ENCODE peak calls at places on chromosomes 1 and 21, in six cellular contexts. X is endothelial cell of umbilical vein, R is Peyer's patch, G is vagina, F is ovary, J is GM12891. I is an unnamed sample.
A peak's percentile ranks its signal among the peaks of the same experiment; 100 is the strongest.

GRCh38 chr1:30730351-30731108 is 7.1 kb upstream of the MATN1 start:
- DNase-seq in G (no peak), X (no peak), F (no peak), R (peak; percentile 79), J (no peak), I (no peak)

GRCh38 chr21:34027727-34028461 is 45.5 kb upstream of the MRPS6 start:
- DNase-seq in G (no peak), X (no peak), F (no peak), R (no peak), J (no peak), I (no peak)

GRCh38 chr21:26119906-26120305 is 50.7 kb downstream of the APP start:
- DNase-seq in X (no peak), R (no peak), J (no peak), F (no peak), G (no peak), I (no peak)

GRCh38 chr1:22537441-22538139 is 25.7 kb upstream of the EPHA8 start:
- DNase-seq in G (no peak), X (no peak), R (no peak), F (no peak), J (no peak), I (no peak)

GRCh38 chr1:218584418-218585155 is 239.5 kb downstream of the TGFB2 start:
- DNase-seq in X (no peak), J (no peak), G (no peak), F (no peak), R (no peak), I (no peak)

GRCh38 chr1:117607471-117607870 is 1.6 kb downstream of the TENT5C start:
- DNase-seq in G (no peak), X (no peak), R (peak; percentile 85), J (no peak), F (no peak), I (peak; percentile 69)

GRCh38 chr1:36876990-36877389 is 157.3 kb downstream of the GRIK3 start:
- DNase-seq in R (no peak), J (no peak), F (no peak), X (no peak), G (peak; percentile 58), I (no peak)

GRCh38 chr1:181497870-181498269 is 14.6 kb downstream of the CACNA1E start:
- DNase-seq in R (no peak), J (no peak), F (no peak), G (no peak), X (no peak), I (no peak)

GRCh38 chr1:230826166-230826875 is 42.0 kb downstream of the C1orf198 start:
- DNase-seq in R (no peak), X (no peak), F (no peak), G (no peak), J (no peak), I (no peak)

GRCh38 chr21:43766734-43767497 is 9.2 kb downstream of the CSTB start:
- DNase-seq in F (peak; percentile 73), J (no peak), G (no peak), X (no peak), R (no peak), I (no peak)

GRCh38 chr1:242827538-242827937 is 303.0 kb upstream of the PLD5 start:
- DNase-seq in G (no peak), F (no peak), R (no peak), X (no peak), J (no peak), I (peak; percentile 30)

GRCh38 chr1:45254490-45254889 is 48.1 kb upstream of the ZSWIM5 start:
- DNase-seq in X (no peak), J (no peak), F (no peak), G (no peak), R (no peak), I (no peak)

GRCh38 chr1:45260244-45260643 is 53.8 kb upstream of the ZSWIM5 start:
- DNase-seq in R (no peak), X (peak; percentile 67), G (no peak), F (no peak), J (no peak), I (no peak)

GRCh38 chr1:45263132-45263531 is 56.7 kb upstream of the ZSWIM5 start:
- DNase-seq in X (peak; percentile 57), F (no peak), J (no peak), G (no peak), R (no peak), I (no peak)

GRCh38 chr1:45258059-45258650 is 51.8 kb upstream of the ZSWIM5 start:
- DNase-seq in G (no peak), X (no peak), J (no peak), F (no peak), R (no peak), I (peak; percentile 8)

GRCh38 chr1:45259053-45259452 is 52.6 kb upstream of the ZSWIM5 start:
- DNase-seq in X (no peak), F (no peak), J (no peak), R (no peak), G (no peak), I (no peak)
- TF ChIP-seq POLR2A in X (no peak), F (no peak), J (no peak), R (no peak), G (no peak), I (no peak)

DNA sequence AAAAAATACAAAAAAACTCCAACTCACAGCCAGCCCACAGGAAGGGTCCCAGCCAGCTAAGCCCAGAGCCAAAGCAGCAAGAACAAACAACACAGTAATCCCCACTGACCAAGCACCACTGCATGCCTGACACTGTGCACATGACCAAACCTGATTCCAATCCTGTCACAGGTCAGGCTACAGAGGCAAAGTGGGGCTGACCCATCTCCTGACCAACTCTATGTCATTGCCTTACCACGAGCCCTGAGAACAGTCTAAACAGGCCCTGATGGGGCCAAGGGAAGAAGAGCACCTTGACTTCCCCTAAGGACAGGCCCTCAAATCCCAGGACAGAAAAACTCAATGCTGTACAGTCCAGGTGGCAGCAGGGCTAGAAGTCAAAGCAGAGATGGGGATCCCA is 2.4 kb downstream of the LSS start:
- DNase-seq in R (peak; percentile 32), X (no peak), J (no peak), G (no peak), F (no peak), I (no peak)
- TF ChIP-seq POLR2A in R (no peak), X (no peak), J (no peak), G (no peak), F (no peak), I (no peak)

GRCh38 chr1:8516278-8516777 is 198.4 kb downstream of the SLC45A1 start:
- DNase-seq in F (no peak), X (no peak), G (no peak), R (no peak), J (no peak), I (no peak)
- TF ChIP-seq POLR2A in F (no peak), X (no peak), G (no peak), R (no peak), J (no peak), I (no peak)

GRCh38 chr1:161046574-161047167 is 894 bp upstream of the USF1 start:
- DNase-seq in R (no peak), F (no peak), X (no peak), G (no peak), J (no peak), I (no peak)

GRCh38 chr1:161044535-161044907 is 1.3 kb downstream of the USF1 start:
- DNase-seq in J (no peak), X (no peak), R (no peak), F (no peak), G (no peak), I (peak; percentile 49)

GRCh38 chr1:161044908-161045748 is 649 bp downstream of the USF1 start:
- DNase-seq in X (peak; percentile 72), J (no peak), F (peak; percentile 46), R (peak; percentile 93), G (no peak), I (peak; percentile 83)

GRCh38 chr1:161047436-161048420 is 2.0 kb upstream of the USF1 start:
- DNase-seq in J (no peak), G (no peak), X (no peak), F (no peak), R (no peak), I (no peak)

DNA sequence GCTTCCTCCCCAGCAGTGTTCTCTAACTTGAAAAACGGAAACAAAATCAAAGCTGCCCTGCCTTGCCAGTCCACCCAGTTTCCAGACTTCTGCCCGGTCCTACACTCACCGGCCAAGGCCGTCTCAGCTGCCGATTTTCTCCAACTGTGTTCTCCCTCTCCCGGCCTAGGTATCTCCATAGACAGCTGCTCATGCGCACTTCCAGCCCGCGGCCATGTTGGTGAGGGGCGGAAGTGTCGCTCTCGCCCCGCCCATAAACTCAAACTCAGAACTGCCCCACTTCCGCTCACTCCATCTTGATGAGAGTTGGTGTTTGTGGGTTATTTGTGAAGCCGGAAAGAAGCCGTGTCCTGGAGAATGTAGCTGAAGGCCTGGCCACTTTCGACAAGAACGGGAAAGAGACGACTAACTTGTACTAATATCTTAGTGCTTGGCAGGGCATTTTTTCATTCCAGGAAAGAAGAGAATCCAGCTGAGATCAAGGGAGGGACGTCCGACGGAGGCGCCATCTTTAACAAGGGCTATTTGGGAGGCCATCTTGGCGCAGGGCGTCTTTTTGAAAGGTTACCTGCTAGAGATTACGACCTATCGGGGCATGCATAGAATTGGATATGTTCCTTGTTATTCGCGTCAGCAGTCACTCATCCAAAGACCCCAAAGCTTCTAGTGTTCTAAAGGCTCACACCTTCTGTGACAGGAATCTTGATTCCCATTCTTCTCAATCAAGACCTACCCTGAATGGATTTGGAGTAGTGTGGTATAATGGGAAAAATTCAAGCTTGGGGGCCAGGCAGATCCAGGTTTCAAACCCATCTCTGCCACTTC is at the start of gene USF1:
- DNase-seq in F (peak; percentile 95), R (peak; percentile 97), J (peak; percentile 75), G (peak; percentile 96), X (peak; percentile 98), I (peak; percentile 98)
- TF ChIP-seq POLR2A in F (peak; percentile 74), R (peak; percentile 64), J (peak; percentile 90), G (no peak), X (peak; percentile 76), I (peak; percentile 96)

GRCh38 chr1:203197625-203198024 is 11.1 kb upstream of the CHI3L1 start:
- DNase-seq in F (no peak), R (peak; percentile 11), X (no peak), J (no peak), G (no peak), I (no peak)

GRCh38 chr1:203199002-203199401 is 12.5 kb upstream of the CHI3L1 start:
- DNase-seq in G (no peak), X (no peak), F (no peak), R (no peak), J (no peak), I (no peak)

GRCh38 chr1:203200059-203200553 is 13.6 kb upstream of the CHI3L1 start:
- DNase-seq in X (no peak), G (no peak), R (peak; percentile 35), F (no peak), J (no peak), I (no peak)

GRCh38 chr1:203200916-203201315 is 14.4 kb upstream of the CHI3L1 start:
- DNase-seq in J (no peak), R (peak; percentile 2), G (no peak), X (no peak), F (no peak), I (no peak)

GRCh38 chr1:203199481-203200058 is 13.1 kb upstream of the CHI3L1 start:
- DNase-seq in J (no peak), F (no peak), G (no peak), R (peak; percentile 38), X (no peak), I (no peak)
- TF ChIP-seq POLR2A in J (no peak), F (no peak), G (no peak), R (no peak), X (no peak), I (no peak)